ENCODE peak calls at places on chromosomes 6 and 20, in four cellular contexts. N is Calu3, C is omental fat pad, I is B cell. E is an unnamed sample.

GRCh38 chr20:19688031-19688806 is 69.8 kb upstream of the RIN2 start:
- DNase-seq in N (peak), C (peak), I (no peak), E (no peak)

GRCh38 chr6:166757226-166758135 is 130.4 kb upstream of the RPS6KA2 start:
- DNase-seq in N (no peak), C (no peak), I (no peak), E (no peak)

GRCh38 chr20:41029150-41029872 is 689 bp downstream of the TOP1 start:
- DNase-seq in N (peak), C (no peak), I (peak), E (peak)

GRCh38 chr6:99712560-99712959 is 105.9 kb downstream of the PRDM13 start:
- DNase-seq in N (no peak), C (no peak), I (no peak), E (no peak)

GRCh38 chr6:125245523-125246264 is 56.1 kb downstream of the HDDC2 start:
- DNase-seq in N (peak), C (no peak), I (no peak), E (no peak)

GRCh38 chr6:50271266-50271665 is 221.5 kb upstream of the DEFB112 start:
- DNase-seq in N (no peak), C (no peak), I (no peak), E (no peak)

GRCh38 chr6:79878142-79878748 is 69.1 kb downstream of the ELOVL4 start:
- DNase-seq in N (no peak), C (no peak), I (no peak), E (no peak)

GRCh38 chr6:145490068-145490467 is 245.3 kb downstream of the EPM2A start:
- DNase-seq in N (no peak), C (no peak), I (no peak), E (no peak)

GRCh38 chr20:35561268-35561667 is 19.4 kb downstream of the ERGIC3 start:
- DNase-seq in N (peak), C (no peak), I (peak), E (no peak)

GRCh38 chr20:15220009-15220656 is 882.7 kb upstream of the FLRT3 start:
- DNase-seq in N (no peak), C (no peak), I (no peak), E (no peak)

GRCh38 chr6:130680118-130680517 is 147.1 kb upstream of the SMLR1 start:
- DNase-seq in N (no peak), C (no peak), I (no peak), E (no peak)

GRCh38 chr6:144338474-144338873 is 53.3 kb downstream of the UTRN start:
- DNase-seq in N (no peak), C (no peak), I (no peak), E (no peak)

GRCh38 chr6:46221221-46221793 is 50.5 kb upstream of the ENPP5 start:
- DNase-seq in N (peak), C (no peak), I (peak), E (peak)

GRCh38 chr6:157428418-157429202 is 47.6 kb downstream of the ZDHHC14 start:
- DNase-seq in N (no peak), C (no peak), I (no peak), E (no peak)

GRCh38 chr6:118752803-118753202 is 101.4 kb upstream of the CEP85L start:
- DNase-seq in N (no peak), C (no peak), I (no peak), E (no peak)

GRCh38 chr6:159324599-159324998 is 155.4 kb downstream of the FNDC1 start:
- DNase-seq in N (no peak), C (no peak), I (no peak), E (no peak)

GRCh38 chr6:47161176-47161687 is 119.1 kb upstream of the ADGRF1 start:
- DNase-seq in N (peak), C (no peak), I (no peak), E (no peak)

GRCh38 chr6:135739288-135739687 is 112.2 kb upstream of the PDE7B start:
- DNase-seq in N (no peak), C (no peak), I (no peak), E (no peak)

GRCh38 chr20:26218301-26218700 is 521.6 kb upstream of the ZNF337 start:
- DNase-seq in N (no peak), C (no peak), I (no peak), E (no peak)

GRCh38 chr6:41824571-41825569 is 37.4 kb downstream of the TOMM6 start:
- DNase-seq in N (peak), C (no peak), I (no peak), E (no peak)

GRCh38 chr6:152848919-152849318 is 98.3 kb downstream of the VIP start:
- DNase-seq in N (no peak), C (no peak), I (no peak), E (no peak)

GRCh38 chr20:21808863-21809664 is 103.6 kb downstream of the PAX1 start:
- DNase-seq in N (no peak), C (peak), I (peak), E (peak)

GRCh38 chr6:16684195-16684689 is 77.0 kb downstream of the ATXN1 start:
- DNase-seq in N (no peak), C (no peak), I (peak), E (no peak)

GRCh38 chr6:116070990-116071389 is 10.3 kb upstream of the FRK start:
- DNase-seq in N (no peak), C (no peak), I (no peak), E (no peak)

DNA sequence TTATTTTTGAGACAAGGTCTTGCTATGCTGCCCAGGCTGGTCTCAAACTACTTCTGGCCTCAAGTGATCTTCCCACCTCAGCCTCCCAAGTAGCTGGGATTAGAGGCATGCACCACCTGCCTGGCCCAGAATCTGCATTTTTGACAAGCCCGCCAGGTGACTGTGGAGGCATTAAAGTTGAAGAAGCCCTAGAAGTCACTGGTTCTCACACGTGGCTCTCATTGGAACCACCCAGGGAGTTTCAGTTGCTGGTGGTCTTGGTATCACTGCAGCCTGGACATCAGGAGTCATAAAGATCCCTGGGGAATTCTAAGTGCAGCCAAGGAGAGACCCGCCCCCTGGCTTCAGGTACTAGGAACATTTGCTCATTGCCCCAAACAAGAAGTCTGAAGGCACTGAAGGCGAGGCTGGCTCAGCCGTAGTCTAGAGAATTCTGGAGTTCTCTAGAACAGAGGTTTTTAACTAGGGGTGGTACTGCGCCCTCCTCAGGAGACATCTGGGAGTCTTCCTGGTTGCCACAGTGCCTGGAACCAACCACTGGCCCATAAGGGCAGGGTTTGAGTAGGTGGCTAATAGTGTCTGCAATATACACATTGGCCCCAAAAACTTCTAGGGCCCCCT is 182.8 kb downstream of the ZMYND8 start:
- DNase-seq in N (no peak), C (no peak), I (no peak), E (no peak)
- TF ChIP-seq CTCF in N (no peak), C (no peak), I (no peak), E (no peak)

GRCh38 chr6:148423601-148424270 is 81.1 kb downstream of the SASH1 start:
- DNase-seq in N (no peak), C (no peak), I (no peak), E (no peak)
- TF ChIP-seq CTCF in N (no peak), C (no peak), I (no peak), E (no peak)

DNA sequence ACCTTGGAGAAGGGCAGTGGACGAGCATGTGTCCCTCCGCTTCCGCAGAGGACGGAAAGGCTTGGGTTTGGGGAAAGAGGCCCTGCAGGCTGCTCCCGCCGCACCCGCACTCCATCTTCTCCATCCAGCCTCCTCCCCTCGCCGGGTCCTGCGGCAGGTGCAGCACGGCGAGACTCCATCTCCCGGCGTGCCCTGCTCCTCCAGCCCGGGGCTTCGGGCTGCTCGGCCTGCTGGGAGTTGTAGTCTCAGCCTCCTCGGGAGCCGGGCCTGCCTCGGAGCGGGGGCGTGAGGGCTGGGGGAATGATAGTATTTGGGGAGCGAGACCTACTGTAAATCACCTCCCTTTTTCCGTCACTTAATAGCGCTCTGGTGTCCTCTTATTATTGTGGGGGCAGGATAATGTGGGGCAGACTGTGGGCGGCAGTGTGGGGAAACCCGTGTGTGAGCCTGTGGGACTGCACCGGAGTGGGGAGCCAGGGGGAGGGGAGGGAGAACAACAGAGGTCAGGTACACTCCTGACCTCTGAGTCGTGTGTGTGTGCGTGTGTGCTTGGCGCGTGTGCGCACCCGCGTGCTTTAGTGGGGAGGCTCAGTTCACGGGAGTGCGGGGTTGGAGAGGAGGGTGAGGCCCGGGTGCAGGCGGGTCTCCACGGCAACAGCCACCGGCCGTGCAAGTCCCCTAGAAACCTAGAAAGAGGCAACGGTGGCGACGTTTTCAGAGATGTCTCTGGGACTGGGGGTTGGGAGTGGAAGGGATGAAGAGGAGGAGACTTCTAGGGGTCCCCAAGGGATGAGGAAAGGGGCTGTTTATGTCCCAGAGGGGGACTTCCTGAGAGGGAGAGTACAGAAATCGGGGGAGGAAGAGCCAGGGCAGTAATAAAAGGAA is 4.1 kb downstream of the TTBK1 start:
- DNase-seq in N (peak), C (no peak), I (peak), E (peak)
- TF ChIP-seq CTCF in N (no peak), C (no peak), I (no peak), E (no peak)

GRCh38 chr20:51562334-51563140 is 20.0 kb upstream of the NFATC2 start:
- DNase-seq in N (peak), C (peak), I (peak), E (peak)
- TF ChIP-seq CTCF in N (no peak), C (no peak), I (no peak), E (no peak)

GRCh38 chr6:30907758-30908591 is at the start of gene GTF2H4:
- DNase-seq in N (peak), C (peak), I (peak), E (peak)
- TF ChIP-seq CTCF in N (no peak), C (no peak), I (no peak), E (no peak)

DNA sequence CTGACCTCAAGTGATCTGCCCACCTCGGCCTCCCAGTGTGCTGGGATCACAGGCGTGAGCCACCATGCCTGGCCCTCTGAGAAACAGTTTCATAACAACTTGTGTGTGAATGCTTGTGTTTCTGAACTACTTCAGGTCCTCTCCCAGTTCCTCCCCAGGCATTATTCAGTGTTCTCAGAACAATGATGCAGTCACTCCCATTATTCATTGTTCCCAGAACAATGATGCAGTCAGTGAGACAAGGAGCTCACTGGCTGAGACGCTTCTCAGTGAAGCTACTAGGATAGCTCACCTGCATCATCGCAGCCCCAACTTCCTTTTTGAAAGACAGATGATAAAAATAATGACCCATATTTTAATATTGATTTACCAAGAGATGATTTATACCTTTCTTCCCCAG is 71.5 kb downstream of the NDUFAF5 start:
- DNase-seq in N (no peak), C (no peak), I (no peak), E (no peak)
- TF ChIP-seq CTCF in N (no peak), C (no peak), I (no peak), E (no peak)

GRCh38 chr20:48129319-48129973 is 344.2 kb upstream of the SULF2 start:
- DNase-seq in N (no peak), C (no peak), I (no peak), E (no peak)
- TF ChIP-seq CTCF in N (no peak), C (no peak), I (no peak), E (no peak)

GRCh38 chr6:52103661-52104060 is 16.2 kb upstream of the PKHD1 start:
- DNase-seq in N (no peak), C (no peak), I (no peak), E (no peak)

GRCh38 chr6:52102330-52102932 is 15.0 kb upstream of the PKHD1 start:
- DNase-seq in N (peak), C (no peak), I (no peak), E (no peak)

DNA sequence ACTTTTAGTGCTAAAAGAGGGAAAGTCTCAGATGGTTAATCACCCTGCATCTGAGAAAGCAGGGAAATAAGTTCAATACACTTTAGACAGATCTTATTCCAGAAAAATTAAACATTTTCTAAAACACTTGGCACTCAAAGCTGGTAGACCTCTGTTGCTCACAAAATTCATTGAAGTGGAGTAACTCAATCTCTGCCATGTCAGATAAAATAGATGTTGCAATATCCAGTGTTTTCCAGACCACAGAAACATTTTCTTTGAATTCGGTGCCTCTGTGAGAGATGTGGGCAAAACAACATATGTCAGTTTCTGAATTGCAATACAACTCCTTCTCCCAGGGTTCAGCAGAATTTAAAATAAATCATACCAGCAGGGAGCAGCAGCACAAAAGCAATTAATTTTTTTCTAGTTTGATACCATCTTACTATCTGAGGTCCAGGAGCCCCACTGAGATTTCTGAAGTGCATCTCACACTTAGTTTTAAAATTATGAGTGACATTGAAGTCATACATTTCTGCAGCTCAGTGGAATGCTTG is 11.3 kb upstream of the PKHD1 start:
- DNase-seq in N (no peak), C (no peak), I (no peak), E (no peak)
- TF ChIP-seq CTCF in N (no peak), C (no peak), I (no peak), E (no peak)